ENCODE peak calls at places on chromosomes 12 and 14, in nine cellular contexts. One of them, this sample, is unnamed.

GRCh38 chr12:101181776-101182175 is 28.3 kb downstream of the SLC5A8 start:
- DNase-seq in stimulated activated CD4-positive, alpha-beta T cell treated with anti-CD3 and anti-CD28 coated beads, Interleukin-12 subunit alpha, Interleukin-12 subunit beta, amount 100 ng/mL, for 4 hours: no peak
- DNase-seq in fibroblast of villous mesenchyme: no peak
- DNase-seq in LoVo: no peak
- DNase-seq in NCI-H226: peak
- DNase-seq in stimulated activated CD8-positive, alpha-beta memory T cell treated with anti-CD3 and anti-CD28 coated beads, Interleukin-7, amount 100 ng/mL, for 4 hours: no peak
- DNase-seq in GM13976: no peak
- DNase-seq in effector memory CD8-positive, alpha-beta T cell: no peak
- DNase-seq in activated CD4-positive, alpha-beta T cell treated with anti-CD3 and anti-CD28 coated beads, Interleukin-2, amount 50 U/mL, for 1 hour: no peak
- DNase-seq in this sample: no peak

GRCh38 chr14:59425322-59425945 is 39.7 kb downstream of the GPR135 start:
- DNase-seq in stimulated activated CD4-positive, alpha-beta T cell treated with anti-CD3 and anti-CD28 coated beads, Interleukin-12 subunit alpha, Interleukin-12 subunit beta, amount 100 ng/mL, for 4 hours: no peak
- DNase-seq in fibroblast of villous mesenchyme: peak
- DNase-seq in LoVo: no peak
- DNase-seq in NCI-H226: no peak
- DNase-seq in stimulated activated CD8-positive, alpha-beta memory T cell treated with anti-CD3 and anti-CD28 coated beads, Interleukin-7, amount 100 ng/mL, for 4 hours: no peak
- DNase-seq in GM13976: no peak
- DNase-seq in effector memory CD8-positive, alpha-beta T cell: no peak
- DNase-seq in activated CD4-positive, alpha-beta T cell treated with anti-CD3 and anti-CD28 coated beads, Interleukin-2, amount 50 U/mL, for 1 hour: no peak
- DNase-seq in this sample: no peak

GRCh38 chr12:10012630-10013330 is 2.4 kb downstream of the CLEC12B start:
- DNase-seq in stimulated activated CD4-positive, alpha-beta T cell treated with anti-CD3 and anti-CD28 coated beads, Interleukin-12 subunit alpha, Interleukin-12 subunit beta, amount 100 ng/mL, for 4 hours: no peak
- DNase-seq in fibroblast of villous mesenchyme: no peak
- DNase-seq in LoVo: no peak
- DNase-seq in NCI-H226: no peak
- DNase-seq in stimulated activated CD8-positive, alpha-beta memory T cell treated with anti-CD3 and anti-CD28 coated beads, Interleukin-7, amount 100 ng/mL, for 4 hours: no peak
- DNase-seq in GM13976: no peak
- DNase-seq in effector memory CD8-positive, alpha-beta T cell: no peak
- DNase-seq in activated CD4-positive, alpha-beta T cell treated with anti-CD3 and anti-CD28 coated beads, Interleukin-2, amount 50 U/mL, for 1 hour: no peak
- DNase-seq in this sample: no peak

GRCh38 chr12:91316825-91317224 is 134.2 kb upstream of the DCN start:
- DNase-seq in stimulated activated CD4-positive, alpha-beta T cell treated with anti-CD3 and anti-CD28 coated beads, Interleukin-12 subunit alpha, Interleukin-12 subunit beta, amount 100 ng/mL, for 4 hours: no peak
- DNase-seq in fibroblast of villous mesenchyme: peak
- DNase-seq in LoVo: no peak
- DNase-seq in NCI-H226: no peak
- DNase-seq in stimulated activated CD8-positive, alpha-beta memory T cell treated with anti-CD3 and anti-CD28 coated beads, Interleukin-7, amount 100 ng/mL, for 4 hours: no peak
- DNase-seq in GM13976: no peak
- DNase-seq in effector memory CD8-positive, alpha-beta T cell: no peak
- DNase-seq in activated CD4-positive, alpha-beta T cell treated with anti-CD3 and anti-CD28 coated beads, Interleukin-2, amount 50 U/mL, for 1 hour: no peak
- DNase-seq in this sample: no peak

GRCh38 chr14:22333408-22334274 is 255.4 kb downstream of the DAD1 start:
- DNase-seq in stimulated activated CD4-positive, alpha-beta T cell treated with anti-CD3 and anti-CD28 coated beads, Interleukin-12 subunit alpha, Interleukin-12 subunit beta, amount 100 ng/mL, for 4 hours: no peak
- DNase-seq in fibroblast of villous mesenchyme: peak
- DNase-seq in LoVo: peak
- DNase-seq in NCI-H226: no peak
- DNase-seq in stimulated activated CD8-positive, alpha-beta memory T cell treated with anti-CD3 and anti-CD28 coated beads, Interleukin-7, amount 100 ng/mL, for 4 hours: no peak
- DNase-seq in GM13976: no peak
- DNase-seq in effector memory CD8-positive, alpha-beta T cell: no peak
- DNase-seq in activated CD4-positive, alpha-beta T cell treated with anti-CD3 and anti-CD28 coated beads, Interleukin-2, amount 50 U/mL, for 1 hour: no peak
- DNase-seq in this sample: peak

GRCh38 chr14:77989441-77989891 is 180.7 kb upstream of the NRXN3 start:
- DNase-seq in stimulated activated CD4-positive, alpha-beta T cell treated with anti-CD3 and anti-CD28 coated beads, Interleukin-12 subunit alpha, Interleukin-12 subunit beta, amount 100 ng/mL, for 4 hours: no peak
- DNase-seq in fibroblast of villous mesenchyme: no peak
- DNase-seq in LoVo: no peak
- DNase-seq in NCI-H226: no peak
- DNase-seq in stimulated activated CD8-positive, alpha-beta memory T cell treated with anti-CD3 and anti-CD28 coated beads, Interleukin-7, amount 100 ng/mL, for 4 hours: no peak
- DNase-seq in GM13976: no peak
- DNase-seq in effector memory CD8-positive, alpha-beta T cell: no peak
- DNase-seq in activated CD4-positive, alpha-beta T cell treated with anti-CD3 and anti-CD28 coated beads, Interleukin-2, amount 50 U/mL, for 1 hour: no peak
- DNase-seq in this sample: no peak

GRCh38 chr12:112584266-112584722 is 165.5 kb downstream of the PTPN11 start:
- DNase-seq in stimulated activated CD4-positive, alpha-beta T cell treated with anti-CD3 and anti-CD28 coated beads, Interleukin-12 subunit alpha, Interleukin-12 subunit beta, amount 100 ng/mL, for 4 hours: no peak
- DNase-seq in fibroblast of villous mesenchyme: no peak
- DNase-seq in LoVo: peak
- DNase-seq in NCI-H226: no peak
- DNase-seq in stimulated activated CD8-positive, alpha-beta memory T cell treated with anti-CD3 and anti-CD28 coated beads, Interleukin-7, amount 100 ng/mL, for 4 hours: no peak
- DNase-seq in GM13976: no peak
- DNase-seq in effector memory CD8-positive, alpha-beta T cell: no peak
- DNase-seq in activated CD4-positive, alpha-beta T cell treated with anti-CD3 and anti-CD28 coated beads, Interleukin-2, amount 50 U/mL, for 1 hour: no peak
- DNase-seq in this sample: peak

GRCh38 chr12:236445-236844 is 22.5 kb upstream of the SLC6A12 start:
- DNase-seq in stimulated activated CD4-positive, alpha-beta T cell treated with anti-CD3 and anti-CD28 coated beads, Interleukin-12 subunit alpha, Interleukin-12 subunit beta, amount 100 ng/mL, for 4 hours: no peak
- DNase-seq in fibroblast of villous mesenchyme: no peak
- DNase-seq in LoVo: no peak
- DNase-seq in NCI-H226: no peak
- DNase-seq in stimulated activated CD8-positive, alpha-beta memory T cell treated with anti-CD3 and anti-CD28 coated beads, Interleukin-7, amount 100 ng/mL, for 4 hours: no peak
- DNase-seq in GM13976: no peak
- DNase-seq in effector memory CD8-positive, alpha-beta T cell: no peak
- DNase-seq in activated CD4-positive, alpha-beta T cell treated with anti-CD3 and anti-CD28 coated beads, Interleukin-2, amount 50 U/mL, for 1 hour: no peak
- DNase-seq in this sample: no peak

GRCh38 chr14:102086346-102086971 is 385 bp downstream of the HSP90AA1 start:
- DNase-seq in stimulated activated CD4-positive, alpha-beta T cell treated with anti-CD3 and anti-CD28 coated beads, Interleukin-12 subunit alpha, Interleukin-12 subunit beta, amount 100 ng/mL, for 4 hours: peak
- DNase-seq in fibroblast of villous mesenchyme: peak
- DNase-seq in LoVo: peak
- DNase-seq in NCI-H226: peak
- DNase-seq in stimulated activated CD8-positive, alpha-beta memory T cell treated with anti-CD3 and anti-CD28 coated beads, Interleukin-7, amount 100 ng/mL, for 4 hours: peak
- DNase-seq in GM13976: peak
- DNase-seq in effector memory CD8-positive, alpha-beta T cell: peak
- DNase-seq in activated CD4-positive, alpha-beta T cell treated with anti-CD3 and anti-CD28 coated beads, Interleukin-2, amount 50 U/mL, for 1 hour: peak
- DNase-seq in this sample: peak

GRCh38 chr12:49767333-49767732 is 26.0 kb downstream of the TMBIM6 start:
- DNase-seq in stimulated activated CD4-positive, alpha-beta T cell treated with anti-CD3 and anti-CD28 coated beads, Interleukin-12 subunit alpha, Interleukin-12 subunit beta, amount 100 ng/mL, for 4 hours: no peak
- DNase-seq in fibroblast of villous mesenchyme: no peak
- DNase-seq in LoVo: no peak
- DNase-seq in NCI-H226: no peak
- DNase-seq in stimulated activated CD8-positive, alpha-beta memory T cell treated with anti-CD3 and anti-CD28 coated beads, Interleukin-7, amount 100 ng/mL, for 4 hours: no peak
- DNase-seq in GM13976: no peak
- DNase-seq in effector memory CD8-positive, alpha-beta T cell: no peak
- DNase-seq in activated CD4-positive, alpha-beta T cell treated with anti-CD3 and anti-CD28 coated beads, Interleukin-2, amount 50 U/mL, for 1 hour: no peak
- DNase-seq in this sample: no peak

GRCh38 chr12:132414634-132415340 is 75.2 kb upstream of the FBRSL1 start:
- DNase-seq in stimulated activated CD4-positive, alpha-beta T cell treated with anti-CD3 and anti-CD28 coated beads, Interleukin-12 subunit alpha, Interleukin-12 subunit beta, amount 100 ng/mL, for 4 hours: peak
- DNase-seq in fibroblast of villous mesenchyme: peak
- DNase-seq in LoVo: peak
- DNase-seq in NCI-H226: peak
- DNase-seq in stimulated activated CD8-positive, alpha-beta memory T cell treated with anti-CD3 and anti-CD28 coated beads, Interleukin-7, amount 100 ng/mL, for 4 hours: peak
- DNase-seq in GM13976: peak
- DNase-seq in effector memory CD8-positive, alpha-beta T cell: peak
- DNase-seq in activated CD4-positive, alpha-beta T cell treated with anti-CD3 and anti-CD28 coated beads, Interleukin-2, amount 50 U/mL, for 1 hour: peak
- DNase-seq in this sample: peak

GRCh38 chr14:100824156-100824555 is 1.8 kb upstream of the MEG3 start:
- DNase-seq in stimulated activated CD4-positive, alpha-beta T cell treated with anti-CD3 and anti-CD28 coated beads, Interleukin-12 subunit alpha, Interleukin-12 subunit beta, amount 100 ng/mL, for 4 hours: no peak
- DNase-seq in fibroblast of villous mesenchyme: peak
- DNase-seq in LoVo: no peak
- DNase-seq in NCI-H226: no peak
- DNase-seq in stimulated activated CD8-positive, alpha-beta memory T cell treated with anti-CD3 and anti-CD28 coated beads, Interleukin-7, amount 100 ng/mL, for 4 hours: no peak
- DNase-seq in GM13976: peak
- DNase-seq in effector memory CD8-positive, alpha-beta T cell: no peak
- DNase-seq in activated CD4-positive, alpha-beta T cell treated with anti-CD3 and anti-CD28 coated beads, Interleukin-2, amount 50 U/mL, for 1 hour: no peak
- DNase-seq in this sample: no peak

GRCh38 chr14:86091811-86092210 is 561.9 kb downstream of the FLRT2 start:
- DNase-seq in stimulated activated CD4-positive, alpha-beta T cell treated with anti-CD3 and anti-CD28 coated beads, Interleukin-12 subunit alpha, Interleukin-12 subunit beta, amount 100 ng/mL, for 4 hours: no peak
- DNase-seq in fibroblast of villous mesenchyme: peak
- DNase-seq in LoVo: no peak
- DNase-seq in NCI-H226: no peak
- DNase-seq in stimulated activated CD8-positive, alpha-beta memory T cell treated with anti-CD3 and anti-CD28 coated beads, Interleukin-7, amount 100 ng/mL, for 4 hours: no peak
- DNase-seq in GM13976: no peak
- DNase-seq in effector memory CD8-positive, alpha-beta T cell: no peak
- DNase-seq in activated CD4-positive, alpha-beta T cell treated with anti-CD3 and anti-CD28 coated beads, Interleukin-2, amount 50 U/mL, for 1 hour: no peak
- DNase-seq in this sample: no peak

GRCh38 chr12:119013023-119013422 is 31.7 kb downstream of the SRRM4 start:
- DNase-seq in stimulated activated CD4-positive, alpha-beta T cell treated with anti-CD3 and anti-CD28 coated beads, Interleukin-12 subunit alpha, Interleukin-12 subunit beta, amount 100 ng/mL, for 4 hours: no peak
- DNase-seq in fibroblast of villous mesenchyme: no peak
- DNase-seq in LoVo: no peak
- DNase-seq in NCI-H226: no peak
- DNase-seq in stimulated activated CD8-positive, alpha-beta memory T cell treated with anti-CD3 and anti-CD28 coated beads, Interleukin-7, amount 100 ng/mL, for 4 hours: no peak
- DNase-seq in GM13976: no peak
- DNase-seq in effector memory CD8-positive, alpha-beta T cell: no peak
- DNase-seq in activated CD4-positive, alpha-beta T cell treated with anti-CD3 and anti-CD28 coated beads, Interleukin-2, amount 50 U/mL, for 1 hour: no peak
- DNase-seq in this sample: no peak

GRCh38 chr14:21066882-21067502 is 3.1 kb upstream of the ARHGEF40 start:
- DNase-seq in stimulated activated CD4-positive, alpha-beta T cell treated with anti-CD3 and anti-CD28 coated beads, Interleukin-12 subunit alpha, Interleukin-12 subunit beta, amount 100 ng/mL, for 4 hours: no peak
- DNase-seq in fibroblast of villous mesenchyme: no peak
- DNase-seq in LoVo: no peak
- DNase-seq in NCI-H226: peak
- DNase-seq in stimulated activated CD8-positive, alpha-beta memory T cell treated with anti-CD3 and anti-CD28 coated beads, Interleukin-7, amount 100 ng/mL, for 4 hours: no peak
- DNase-seq in GM13976: peak
- DNase-seq in effector memory CD8-positive, alpha-beta T cell: no peak
- DNase-seq in activated CD4-positive, alpha-beta T cell treated with anti-CD3 and anti-CD28 coated beads, Interleukin-2, amount 50 U/mL, for 1 hour: no peak
- DNase-seq in this sample: peak

GRCh38 chr12:81167694-81168093 is 89.8 kb downstream of the ACSS3 start:
- DNase-seq in stimulated activated CD4-positive, alpha-beta T cell treated with anti-CD3 and anti-CD28 coated beads, Interleukin-12 subunit alpha, Interleukin-12 subunit beta, amount 100 ng/mL, for 4 hours: no peak
- DNase-seq in fibroblast of villous mesenchyme: peak
- DNase-seq in LoVo: peak
- DNase-seq in NCI-H226: peak
- DNase-seq in stimulated activated CD8-positive, alpha-beta memory T cell treated with anti-CD3 and anti-CD28 coated beads, Interleukin-7, amount 100 ng/mL, for 4 hours: no peak
- DNase-seq in GM13976: no peak
- DNase-seq in effector memory CD8-positive, alpha-beta T cell: no peak
- DNase-seq in activated CD4-positive, alpha-beta T cell treated with anti-CD3 and anti-CD28 coated beads, Interleukin-2, amount 50 U/mL, for 1 hour: no peak
- DNase-seq in this sample: no peak

GRCh38 chr14:98580131-98580678 is 691.8 kb downstream of the BCL11B start:
- DNase-seq in stimulated activated CD4-positive, alpha-beta T cell treated with anti-CD3 and anti-CD28 coated beads, Interleukin-12 subunit alpha, Interleukin-12 subunit beta, amount 100 ng/mL, for 4 hours: no peak
- DNase-seq in fibroblast of villous mesenchyme: no peak
- DNase-seq in LoVo: peak
- DNase-seq in NCI-H226: no peak
- DNase-seq in stimulated activated CD8-positive, alpha-beta memory T cell treated with anti-CD3 and anti-CD28 coated beads, Interleukin-7, amount 100 ng/mL, for 4 hours: no peak
- DNase-seq in GM13976: no peak
- DNase-seq in effector memory CD8-positive, alpha-beta T cell: no peak
- DNase-seq in activated CD4-positive, alpha-beta T cell treated with anti-CD3 and anti-CD28 coated beads, Interleukin-2, amount 50 U/mL, for 1 hour: peak
- DNase-seq in this sample: no peak

GRCh38 chr12:124398578-124399227 is 103.8 kb downstream of the RFLNA start:
- DNase-seq in stimulated activated CD4-positive, alpha-beta T cell treated with anti-CD3 and anti-CD28 coated beads, Interleukin-12 subunit alpha, Interleukin-12 subunit beta, amount 100 ng/mL, for 4 hours: no peak
- DNase-seq in fibroblast of villous mesenchyme: no peak
- DNase-seq in LoVo: no peak
- DNase-seq in NCI-H226: no peak
- DNase-seq in stimulated activated CD8-positive, alpha-beta memory T cell treated with anti-CD3 and anti-CD28 coated beads, Interleukin-7, amount 100 ng/mL, for 4 hours: no peak
- DNase-seq in GM13976: no peak
- DNase-seq in effector memory CD8-positive, alpha-beta T cell: no peak
- DNase-seq in activated CD4-positive, alpha-beta T cell treated with anti-CD3 and anti-CD28 coated beads, Interleukin-2, amount 50 U/mL, for 1 hour: no peak
- DNase-seq in this sample: no peak

This sample was measured in NCI-H1417.